ENCODE peak calls at places on chromosomes 3 and 15, in five cellular contexts. Q is HL-60, L is fibroblast of villous mesenchyme, Y is PC-3, T is endothelial cell. W is an unnamed sample.

GRCh38 chr3:99601493-99601892 is 36.9 kb upstream of the COL8A1 start:
- DNase-seq in Q (no peak), L (no peak), Y (no peak), T (no peak), W (no peak)

GRCh38 chr15:67130673-67131601 is 65.5 kb downstream of the SMAD3 start:
- DNase-seq in Q (no peak), L (peak; percentile 87), Y (no peak), T (no peak), W (no peak)

GRCh38 chr15:69628256-69629093 is 175.9 kb downstream of the RPLP1 start:
- DNase-seq in Q (no peak), L (no peak), Y (no peak), T (no peak), W (no peak)

GRCh38 chr15:25803541-25803940 is 59.6 kb downstream of the ATP10A start:
- DNase-seq in Q (no peak), L (no peak), Y (no peak), T (no peak), W (no peak)

GRCh38 chr15:77112819-77113569 is 42.1 kb upstream of the TSPAN3 start:
- DNase-seq in Q (no peak), L (no peak), Y (no peak), T (no peak), W (no peak)

GRCh38 chr3:7203969-7204847 is 343.3 kb downstream of the GRM7 start:
- DNase-seq in Q (no peak), L (no peak), Y (no peak), T (no peak), W (no peak)

GRCh38 chr15:39792025-39792893 is 9.6 kb upstream of the FSIP1 start:
- DNase-seq in Q (no peak), L (no peak), Y (peak; percentile 57), T (no peak), W (no peak)

GRCh38 chr15:68730491-68731317 is 90.0 kb downstream of the ANP32A start:
- DNase-seq in Q (peak; percentile 13), L (peak; percentile 64), Y (peak; percentile 59), T (peak; percentile 47), W (no peak)

GRCh38 chr3:58293516-58293915 is 12.5 kb upstream of the RPP14 start:
- DNase-seq in Q (no peak), L (no peak), Y (no peak), T (no peak), W (no peak)

GRCh38 chr3:54936561-54936960 is 8.7 kb upstream of the LRTM1 start:
- DNase-seq in Q (no peak), L (no peak), Y (no peak), T (no peak), W (no peak)

GRCh38 chr15:33524274-33524673 is 213.5 kb downstream of the RYR3 start:
- DNase-seq in Q (no peak), L (no peak), Y (no peak), T (no peak), W (no peak)

GRCh38 chr15:70831094-70831911 is 22.7 kb downstream of the LARP6 start:
- DNase-seq in Q (no peak), L (no peak), Y (no peak), T (no peak), W (no peak)

GRCh38 chr15:75966073-75966472 is 46.2 kb downstream of the NRG4 start:
- DNase-seq in Q (no peak), L (peak; percentile 76), Y (peak; percentile 75), T (no peak), W (no peak)

GRCh38 chr3:155070932-155071387 is 9.2 kb upstream of the MME start:
- DNase-seq in Q (no peak), L (peak; percentile 98), Y (peak; percentile 29), T (no peak), W (no peak)

GRCh38 chr15:96349933-96350292 is 19.4 kb downstream of the NR2F2 start:
- DNase-seq in Q (no peak), L (no peak), Y (no peak), T (no peak), W (no peak)

GRCh38 chr3:81530180-81530939 is 231.1 kb downstream of the GBE1 start:
- DNase-seq in Q (no peak), L (no peak), Y (no peak), T (no peak), W (no peak)

GRCh38 chr15:36688310-36689102 is 109.1 kb downstream of the CDIN1 start:
- DNase-seq in Q (no peak), L (peak; percentile 41), Y (peak; percentile 48), T (no peak), W (no peak)

GRCh38 chr15:39360417-39360816 is 220.5 kb upstream of the THBS1 start:
- DNase-seq in Q (no peak), L (no peak), Y (no peak), T (no peak), W (no peak)

GRCh38 chr3:145696011-145696410 is 465.0 kb downstream of the PLOD2 start:
- DNase-seq in Q (no peak), L (no peak), Y (no peak), T (no peak), W (no peak)

GRCh38 chr3:138786788-138787276 is 47.9 kb downstream of the PIK3CB start:
- DNase-seq in Q (peak; percentile 91), L (peak; percentile 79), Y (peak; percentile 25), T (no peak), W (no peak)

GRCh38 chr3:40200754-40201316 is 108.7 kb upstream of the EIF1B start:
- DNase-seq in Q (no peak), L (peak; percentile 7), Y (no peak), T (no peak), W (no peak)

GRCh38 chr15:77243146-77243545 is 172.2 kb upstream of the TSPAN3 start:
- DNase-seq in Q (no peak), L (peak; percentile 40), Y (no peak), T (no peak), W (no peak)

GRCh38 chr15:98567951-98568350 is 80.4 kb upstream of the IGF1R start:
- DNase-seq in Q (no peak), L (no peak), Y (no peak), T (no peak), W (no peak)

GRCh38 chr3:43707266-43707665 is 16.5 kb downstream of the ABHD5 start:
- DNase-seq in Q (no peak), L (no peak), Y (peak; percentile 73), T (no peak), W (no peak)

DNA sequence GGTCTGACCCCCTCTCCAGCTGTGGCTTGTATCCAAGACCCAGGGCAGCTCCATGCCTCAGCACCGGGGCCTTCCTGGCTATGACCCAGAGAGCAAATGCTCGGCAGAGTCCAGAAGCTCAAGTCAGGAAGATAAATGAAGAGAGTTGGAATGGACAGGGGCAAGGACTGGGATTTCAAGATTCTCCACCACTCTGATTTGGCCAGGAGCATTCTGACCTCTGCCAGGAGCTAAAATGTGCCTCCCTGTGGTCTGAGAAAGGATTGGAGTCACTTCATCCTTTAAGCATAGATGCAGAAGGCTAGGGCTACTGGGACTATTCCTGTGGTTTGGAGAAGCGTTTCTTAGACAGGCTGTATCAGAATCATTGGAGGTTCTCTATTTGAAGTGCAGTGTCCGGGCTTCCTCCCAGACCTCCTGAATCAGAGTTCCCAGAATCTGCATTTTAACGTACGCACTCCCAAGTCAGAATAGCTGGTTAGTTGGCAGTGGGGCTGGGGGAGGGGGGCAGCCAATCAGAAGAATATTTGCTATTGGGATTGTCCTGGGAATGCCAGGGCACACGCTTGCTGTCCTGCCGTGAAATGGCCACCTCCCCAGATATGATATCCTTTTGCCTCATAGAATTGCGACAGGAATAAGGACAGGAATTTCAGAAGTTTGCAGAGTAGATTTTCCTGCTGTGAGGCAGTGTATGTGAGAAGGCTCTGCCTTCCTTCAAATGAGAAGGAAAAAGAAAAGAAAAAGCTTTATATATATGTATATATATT is 57.4 kb downstream of the HRH1 start:
- DNase-seq in Q (no peak), L (peak; percentile 57), Y (no peak), T (no peak), W (no peak)
- TF ChIP-seq CTCF in Q (no peak), L (peak; percentile 36), Y (peak; percentile 20), T (no peak), W (no peak)

GRCh38 chr15:80996247-80996646 is 4.5 kb upstream of the TLNRD1 start:
- DNase-seq in Q (no peak), L (no peak), Y (peak; percentile 23), T (no peak), W (no peak)
- TF ChIP-seq CTCF in Q (peak; percentile 37), L (peak; percentile 44), Y (peak; percentile 59), T (peak; percentile 62), W (peak; percentile 62)

GRCh38 chr15:41494922-41495735 is 1.5 kb downstream of the ITPKA start:
- DNase-seq in Q (no peak), L (no peak), Y (no peak), T (peak; percentile 39), W (peak; percentile 16)
- TF ChIP-seq CTCF in Q (no peak), L (no peak), Y (no peak), T (no peak), W (peak; percentile 14)

GRCh38 chr3:5791558-5791957 is 604.1 kb downstream of the EDEM1 start:
- DNase-seq in Q (no peak), L (no peak), Y (peak; percentile 84), T (no peak), W (no peak)
- TF ChIP-seq CTCF in Q (no peak), L (no peak), Y (no peak), T (no peak), W (no peak)

GRCh38 chr3:186882125-186882524 is 39.6 kb downstream of the ADIPOQ start:
- DNase-seq in Q (no peak), L (no peak), Y (no peak), T (no peak), W (no peak)
- TF ChIP-seq CTCF in Q (no peak), L (no peak), Y (no peak), T (no peak), W (no peak)

GRCh38 chr3:106206613-106207012 is 337.8 kb upstream of the CBLB start:
- DNase-seq in Q (no peak), L (no peak), Y (no peak), T (no peak), W (no peak)

GRCh38 chr3:106209482-106209881 is 340.7 kb upstream of the CBLB start:
- DNase-seq in Q (no peak), L (no peak), Y (no peak), T (no peak), W (no peak)

GRCh38 chr3:106210923-106211322 is 342.1 kb upstream of the CBLB start:
- DNase-seq in Q (no peak), L (peak; percentile 6), Y (no peak), T (no peak), W (no peak)

GRCh38 chr3:106208266-106208665 is 339.5 kb upstream of the CBLB start:
- DNase-seq in Q (no peak), L (peak; percentile 72), Y (no peak), T (no peak), W (no peak)

GRCh38 chr3:106208979-106209378 is 340.2 kb upstream of the CBLB start:
- DNase-seq in Q (no peak), L (peak; percentile 17), Y (peak; percentile 66), T (no peak), W (no peak)
- TF ChIP-seq CTCF in Q (no peak), L (peak; percentile 9), Y (peak; percentile 74), T (no peak), W (no peak)

W was measured in neural crest cell.